ENCODE peak calls at places on chromosomes 12 and 14, in eight cellular contexts. One of them, this sample, is unnamed.

GRCh38 chr14:57962293-57962996 is 96.6 kb upstream of the SLC35F4 start:
- DNase-seq in suprapubic skin: no peak
- DNase-seq in upper lobe of left lung: no peak
- DNase-seq in stomach: no peak
- DNase-seq in esophagus muscularis mucosa: peak
- DNase-seq in sigmoid colon: no peak
- DNase-seq in HepG2: no peak
- DNase-seq in ovary: no peak
- DNase-seq in this sample: no peak

GRCh38 chr12:3120701-3121100 is 43.5 kb downstream of the TSPAN9 start:
- DNase-seq in HepG2: no peak
- DNase-seq in ovary: no peak
- DNase-seq in esophagus muscularis mucosa: no peak
- DNase-seq in upper lobe of left lung: no peak
- DNase-seq in sigmoid colon: no peak
- DNase-seq in stomach: no peak
- DNase-seq in suprapubic skin: no peak
- DNase-seq in this sample: no peak

GRCh38 chr14:22226381-22226780 is 362.6 kb downstream of the DAD1 start:
- DNase-seq in esophagus muscularis mucosa: no peak
- DNase-seq in sigmoid colon: no peak
- DNase-seq in HepG2: no peak
- DNase-seq in suprapubic skin: no peak
- DNase-seq in upper lobe of left lung: no peak
- DNase-seq in stomach: no peak
- DNase-seq in ovary: no peak
- DNase-seq in this sample: no peak

GRCh38 chr14:54637829-54638446 is 71.0 kb downstream of the SAMD4A start:
- DNase-seq in suprapubic skin: no peak
- DNase-seq in sigmoid colon: no peak
- DNase-seq in HepG2: no peak
- DNase-seq in stomach: no peak
- DNase-seq in esophagus muscularis mucosa: no peak
- DNase-seq in upper lobe of left lung: no peak
- DNase-seq in ovary: no peak
- DNase-seq in this sample: no peak

GRCh38 chr12:114933428-114934160 is 249.6 kb upstream of the TBX3 start:
- DNase-seq in esophagus muscularis mucosa: no peak
- DNase-seq in stomach: no peak
- DNase-seq in suprapubic skin: no peak
- DNase-seq in upper lobe of left lung: no peak
- DNase-seq in ovary: no peak
- DNase-seq in sigmoid colon: no peak
- DNase-seq in HepG2: peak
- DNase-seq in this sample: no peak

GRCh38 chr14:95526483-95527391 is 8.1 kb upstream of the GLRX5 start:
- DNase-seq in upper lobe of left lung: no peak
- DNase-seq in esophagus muscularis mucosa: no peak
- DNase-seq in sigmoid colon: no peak
- DNase-seq in HepG2: peak
- DNase-seq in ovary: peak
- DNase-seq in stomach: no peak
- DNase-seq in suprapubic skin: no peak
- DNase-seq in this sample: no peak

GRCh38 chr14:59060841-59061240 is 127.6 kb upstream of the DAAM1 start:
- DNase-seq in upper lobe of left lung: no peak
- DNase-seq in esophagus muscularis mucosa: no peak
- DNase-seq in suprapubic skin: no peak
- DNase-seq in sigmoid colon: no peak
- DNase-seq in ovary: no peak
- DNase-seq in HepG2: no peak
- DNase-seq in stomach: no peak
- DNase-seq in this sample: no peak

GRCh38 chr14:81990312-81990761 is 456.7 kb upstream of the SEL1L start:
- DNase-seq in esophagus muscularis mucosa: no peak
- DNase-seq in suprapubic skin: no peak
- DNase-seq in stomach: peak
- DNase-seq in upper lobe of left lung: no peak
- DNase-seq in HepG2: peak
- DNase-seq in ovary: peak
- DNase-seq in sigmoid colon: no peak
- DNase-seq in this sample: no peak

GRCh38 chr12:96766232-96766631 is 140.8 kb upstream of the NEDD1 start:
- DNase-seq in stomach: no peak
- DNase-seq in suprapubic skin: no peak
- DNase-seq in HepG2: peak
- DNase-seq in esophagus muscularis mucosa: no peak
- DNase-seq in upper lobe of left lung: no peak
- DNase-seq in sigmoid colon: no peak
- DNase-seq in ovary: no peak
- DNase-seq in this sample: no peak

GRCh38 chr12:87779016-87779415 is 250.2 kb downstream of the C12orf50 start:
- DNase-seq in suprapubic skin: no peak
- DNase-seq in stomach: no peak
- DNase-seq in sigmoid colon: no peak
- DNase-seq in ovary: no peak
- DNase-seq in upper lobe of left lung: no peak
- DNase-seq in esophagus muscularis mucosa: no peak
- DNase-seq in HepG2: no peak
- DNase-seq in this sample: no peak

GRCh38 chr14:31564194-31564593 is 3.0 kb downstream of the NUBPL start:
- DNase-seq in ovary: no peak
- DNase-seq in upper lobe of left lung: no peak
- DNase-seq in sigmoid colon: no peak
- DNase-seq in esophagus muscularis mucosa: no peak
- DNase-seq in stomach: no peak
- DNase-seq in suprapubic skin: no peak
- DNase-seq in HepG2: no peak
- DNase-seq in this sample: no peak

GRCh38 chr12:122825773-122826724 is 9.2 kb upstream of the HIP1R start:
- DNase-seq in ovary: no peak
- DNase-seq in stomach: no peak
- DNase-seq in sigmoid colon: peak
- DNase-seq in esophagus muscularis mucosa: no peak
- DNase-seq in upper lobe of left lung: no peak
- DNase-seq in suprapubic skin: no peak
- DNase-seq in HepG2: no peak
- DNase-seq in this sample: no peak

GRCh38 chr12:22653790-22654189 is 28.8 kb downstream of the ETNK1 start:
- DNase-seq in sigmoid colon: no peak
- DNase-seq in HepG2: no peak
- DNase-seq in upper lobe of left lung: no peak
- DNase-seq in suprapubic skin: no peak
- DNase-seq in ovary: no peak
- DNase-seq in stomach: no peak
- DNase-seq in esophagus muscularis mucosa: no peak
- DNase-seq in this sample: no peak

DNA sequence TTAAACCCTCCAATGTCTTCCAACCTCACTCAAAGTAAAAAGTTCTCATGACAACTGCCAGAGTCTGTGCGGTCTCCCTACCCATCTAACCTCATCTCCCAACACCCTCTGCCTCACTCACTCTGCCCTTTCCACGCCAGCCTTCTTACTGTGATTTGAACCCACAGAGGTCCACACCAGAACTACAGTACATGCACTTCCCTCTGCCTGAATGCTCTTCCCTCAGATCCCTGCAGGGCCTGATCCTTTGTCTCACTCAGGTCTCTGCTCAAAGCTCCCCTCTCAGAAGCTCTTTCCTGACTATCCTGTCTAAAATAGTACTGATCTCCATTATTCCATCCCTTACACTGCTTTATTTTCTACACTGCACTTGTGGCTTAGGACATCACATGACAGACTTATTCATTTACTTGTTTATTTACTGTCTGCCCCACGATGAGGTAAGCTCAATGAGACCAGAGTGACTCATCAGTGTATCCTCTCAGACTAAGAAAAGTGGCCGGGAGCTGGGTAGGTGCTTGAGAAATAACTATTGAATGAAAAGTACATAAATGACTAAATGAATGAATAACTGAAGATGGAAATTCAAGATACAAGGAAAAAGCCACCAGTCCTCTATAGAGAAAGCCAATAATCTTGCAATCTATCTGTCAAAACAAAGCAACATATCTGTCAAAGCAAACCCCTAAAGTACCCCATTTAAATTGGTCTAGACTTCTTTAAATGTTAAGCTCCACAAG is 17.1 kb downstream of the POMT2 start:
- DNase-seq in upper lobe of left lung: peak
- DNase-seq in esophagus muscularis mucosa: no peak
- DNase-seq in suprapubic skin: no peak
- DNase-seq in stomach: no peak
- DNase-seq in sigmoid colon: no peak
- DNase-seq in HepG2: peak
- DNase-seq in ovary: no peak
- DNase-seq in this sample: no peak
- TF ChIP-seq EP300 in upper lobe of left lung: no peak
- TF ChIP-seq EP300 in esophagus muscularis mucosa: no peak
- TF ChIP-seq EP300 in suprapubic skin: no peak
- TF ChIP-seq EP300 in stomach: no peak
- TF ChIP-seq EP300 in sigmoid colon: no peak
- TF ChIP-seq EP300 in HepG2: peak
- TF ChIP-seq EP300 in ovary: no peak
- TF ChIP-seq EP300 in this sample: peak

DNA sequence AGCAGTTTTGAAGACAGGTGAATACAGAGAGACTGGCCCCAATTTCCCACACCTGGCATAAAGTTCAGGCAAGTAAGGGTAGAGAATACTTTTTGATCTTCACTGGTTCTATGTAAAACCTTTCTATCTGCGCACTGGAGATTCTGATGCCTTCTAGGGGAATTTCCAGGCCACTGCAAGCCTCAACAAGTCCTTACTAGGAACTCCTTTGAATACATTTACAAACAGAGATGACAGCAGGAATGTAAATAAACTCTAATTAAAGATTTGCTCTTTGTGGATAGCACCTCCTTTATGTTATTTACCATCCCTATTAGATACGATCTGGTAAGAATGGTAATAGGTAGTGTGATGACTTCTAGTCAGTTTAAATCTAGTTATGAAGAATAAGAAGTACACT is 69.2 kb downstream of the NTN4 start:
- DNase-seq in upper lobe of left lung: no peak
- DNase-seq in HepG2: no peak
- DNase-seq in sigmoid colon: no peak
- DNase-seq in ovary: no peak
- DNase-seq in suprapubic skin: no peak
- DNase-seq in stomach: no peak
- DNase-seq in esophagus muscularis mucosa: no peak
- DNase-seq in this sample: no peak
- TF ChIP-seq CTCF in upper lobe of left lung: no peak
- TF ChIP-seq CTCF in HepG2: no peak
- TF ChIP-seq CTCF in sigmoid colon: peak
- TF ChIP-seq CTCF in ovary: no peak
- TF ChIP-seq CTCF in suprapubic skin: no peak
- TF ChIP-seq CTCF in stomach: no peak
- TF ChIP-seq CTCF in esophagus muscularis mucosa: no peak
- TF ChIP-seq CTCF in this sample: no peak

DNA sequence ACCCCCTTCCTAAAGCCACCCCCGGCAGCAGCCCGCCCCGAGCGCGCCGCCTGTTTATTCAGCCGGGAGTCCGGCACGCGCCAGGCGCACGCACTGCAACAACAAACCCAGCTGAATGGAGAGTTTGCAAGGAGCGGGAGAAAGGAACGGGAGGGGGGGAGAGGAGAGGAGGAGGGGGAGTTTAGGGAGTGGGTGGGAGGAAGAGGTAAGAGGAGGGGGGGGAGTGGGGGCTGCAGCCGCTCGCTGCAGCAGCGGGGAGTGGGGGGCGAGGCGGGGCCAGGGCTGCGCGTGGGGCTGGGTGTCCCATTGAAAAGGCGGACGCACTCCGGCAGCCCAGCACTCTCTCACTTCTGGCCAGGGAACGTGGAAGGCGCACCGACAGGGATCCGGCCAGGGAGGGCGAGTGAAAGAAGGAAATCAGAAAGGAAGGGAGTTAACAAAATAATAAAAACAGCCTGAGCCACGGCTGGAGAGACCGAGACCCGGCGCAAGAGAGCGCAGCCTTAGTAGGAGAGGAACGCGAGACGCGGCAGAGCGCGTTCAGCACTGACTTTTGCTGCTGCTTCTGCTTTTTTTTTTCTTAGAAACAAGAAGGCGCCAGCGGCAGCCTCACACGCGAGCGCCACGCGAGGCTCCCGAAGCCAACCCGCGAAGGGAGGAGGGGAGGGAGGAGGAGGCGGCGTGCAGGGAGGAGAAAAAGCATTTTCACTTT is at the start of gene ASCL1:
- DNase-seq in HepG2: no peak
- DNase-seq in ovary: no peak
- DNase-seq in stomach: no peak
- DNase-seq in esophagus muscularis mucosa: no peak
- DNase-seq in upper lobe of left lung: no peak
- DNase-seq in suprapubic skin: no peak
- DNase-seq in sigmoid colon: no peak
- DNase-seq in this sample: no peak
- H3K4me3 ChIP-seq in HepG2: peak
- H3K4me3 ChIP-seq in ovary: peak
- H3K4me3 ChIP-seq in stomach: peak
- H3K4me3 ChIP-seq in esophagus muscularis mucosa: peak
- H3K4me3 ChIP-seq in upper lobe of left lung: peak
- H3K4me3 ChIP-seq in suprapubic skin: peak
- H3K4me3 ChIP-seq in sigmoid colon: peak
- H3K4me3 ChIP-seq in this sample: peak

GRCh38 chr14:91230363-91231035 is 14.0 kb downstream of the GPR68 start:
- DNase-seq in esophagus muscularis mucosa: no peak
- DNase-seq in ovary: no peak
- DNase-seq in suprapubic skin: no peak
- DNase-seq in upper lobe of left lung: no peak
- DNase-seq in stomach: no peak
- DNase-seq in sigmoid colon: no peak
- DNase-seq in HepG2: no peak
- DNase-seq in this sample: no peak

GRCh38 chr14:91231446-91231845 is 13.1 kb downstream of the GPR68 start:
- DNase-seq in upper lobe of left lung: no peak
- DNase-seq in esophagus muscularis mucosa: no peak
- DNase-seq in ovary: no peak
- DNase-seq in suprapubic skin: no peak
- DNase-seq in sigmoid colon: no peak
- DNase-seq in stomach: no peak
- DNase-seq in HepG2: no peak
- DNase-seq in this sample: no peak

GRCh38 chr14:91228112-91229004 is 16.1 kb downstream of the GPR68 start:
- DNase-seq in suprapubic skin: no peak
- DNase-seq in ovary: no peak
- DNase-seq in stomach: no peak
- DNase-seq in sigmoid colon: no peak
- DNase-seq in esophagus muscularis mucosa: no peak
- DNase-seq in HepG2: no peak
- DNase-seq in upper lobe of left lung: no peak
- DNase-seq in this sample: no peak

GRCh38 chr14:91229005-91229382 is 15.5 kb downstream of the GPR68 start:
- DNase-seq in stomach: no peak
- DNase-seq in esophagus muscularis mucosa: no peak
- DNase-seq in HepG2: no peak
- DNase-seq in upper lobe of left lung: no peak
- DNase-seq in sigmoid colon: no peak
- DNase-seq in ovary: no peak
- DNase-seq in suprapubic skin: no peak
- DNase-seq in this sample: no peak

DNA sequence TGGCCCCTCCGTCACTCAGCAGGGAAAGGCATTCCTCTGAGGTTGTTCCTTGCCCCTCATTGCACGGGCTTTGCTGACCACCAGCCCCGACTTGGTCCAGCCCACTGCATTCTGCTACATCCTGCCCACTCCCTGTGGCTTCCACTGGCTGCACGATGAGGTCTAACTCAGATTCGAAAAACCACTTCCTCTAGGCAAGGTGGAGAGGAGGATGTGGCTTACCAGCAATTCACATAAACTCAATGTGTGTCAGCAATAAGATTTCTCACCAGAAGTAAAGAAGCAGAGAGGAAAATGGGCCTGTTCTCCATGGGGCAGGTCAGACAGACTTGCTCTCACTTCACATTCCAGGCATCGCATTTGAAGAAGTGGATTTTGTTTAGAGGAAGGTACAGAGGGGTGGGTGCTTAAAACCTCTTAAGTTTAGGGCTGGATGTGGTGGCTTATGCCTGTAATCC is 14.7 kb downstream of the GPR68 start:
- DNase-seq in stomach: no peak
- DNase-seq in sigmoid colon: no peak
- DNase-seq in HepG2: no peak
- DNase-seq in esophagus muscularis mucosa: no peak
- DNase-seq in suprapubic skin: no peak
- DNase-seq in ovary: no peak
- DNase-seq in upper lobe of left lung: no peak
- DNase-seq in this sample: no peak
- TF ChIP-seq EP300 in stomach: no peak
- TF ChIP-seq EP300 in sigmoid colon: no peak
- TF ChIP-seq EP300 in HepG2: no peak
- TF ChIP-seq EP300 in esophagus muscularis mucosa: no peak
- TF ChIP-seq EP300 in suprapubic skin: no peak
- TF ChIP-seq EP300 in ovary: no peak
- TF ChIP-seq EP300 in upper lobe of left lung: no peak
- TF ChIP-seq EP300 in this sample: no peak

This sample was measured in tibial nerve.